ENCODE peak calls at places on chromosomes 3 and 15, in seven cellular contexts. R is Peyer's patch, T is GM12891, B is upper lobe of left lung, G is body of pancreas, F is NB4, A is tibial nerve. Q is an unnamed sample.

GRCh38 chr15:100241572-100242479 is 99.9 kb downstream of the ADAMTS17 start:
- DNase-seq in A (peak; percentile 24), F (peak; percentile 62), R (no peak), T (no peak), B (no peak), G (no peak), Q (no peak)

GRCh38 chr3:4426261-4426781 is 40.7 kb downstream of the SUMF1 start:
- DNase-seq in R (no peak), B (no peak), G (no peak), A (no peak), F (no peak), T (no peak), Q (no peak)

GRCh38 chr3:129615751-129616281 is 9.3 kb upstream of the PLXND1 start:
- DNase-seq in F (no peak), G (no peak), A (no peak), B (peak; percentile 61), T (no peak), R (no peak), Q (no peak)

GRCh38 chr15:67126551-67127333 is 61.3 kb downstream of the SMAD3 start:
- DNase-seq in F (no peak), B (peak; percentile 15), R (no peak), G (peak; percentile 47), A (no peak), T (no peak), Q (no peak)

GRCh38 chr3:134874737-134875413 is 79.8 kb downstream of the EPHB1 start:
- DNase-seq in R (no peak), B (no peak), G (no peak), A (no peak), T (no peak), F (no peak), Q (no peak)

GRCh38 chr15:80940331-80940730 is 49.3 kb downstream of the MESD start:
- DNase-seq in B (no peak), T (no peak), R (no peak), A (no peak), G (no peak), F (no peak), Q (no peak)

GRCh38 chr15:64443016-64443415 is 17.4 kb upstream of the ZNF609 start:
- DNase-seq in F (no peak), T (no peak), G (no peak), B (no peak), A (no peak), R (no peak), Q (no peak)

GRCh38 chr3:141385386-141386079 is 17.2 kb downstream of the ZBTB38 start:
- DNase-seq in R (no peak), G (no peak), A (no peak), B (no peak), T (no peak), F (no peak), Q (no peak)

GRCh38 chr15:74381481-74381880 is 14.0 kb upstream of the CYP11A1 start:
- DNase-seq in R (no peak), B (no peak), T (no peak), G (no peak), F (no peak), A (no peak), Q (no peak)

GRCh38 chr15:68786753-68787152 is 33.9 kb downstream of the ANP32A start:
- DNase-seq in A (no peak), R (no peak), B (no peak), G (no peak), F (no peak), T (no peak), Q (no peak)

GRCh38 chr15:52162260-52162659 is 28.9 kb downstream of the GNB5 start:
- DNase-seq in T (no peak), A (no peak), R (no peak), B (no peak), G (no peak), F (no peak), Q (no peak)

GRCh38 chr15:45637552-45638033 is 2.8 kb downstream of the SQOR start:
- DNase-seq in R (peak; percentile 53), G (peak; percentile 59), B (peak; percentile 63), T (peak; percentile 53), F (peak; percentile 92), A (no peak), Q (no peak)

GRCh38 chr15:33565099-33565498 is 254.3 kb downstream of the RYR3 start:
- DNase-seq in R (no peak), A (no peak), G (no peak), F (no peak), B (no peak), T (no peak), Q (no peak)

GRCh38 chr3:63654931-63655330 is 2.5 kb downstream of the SNTN start:
- DNase-seq in A (no peak), B (no peak), R (no peak), T (no peak), G (no peak), F (no peak), Q (no peak)

GRCh38 chr15:80654299-80654698 is 40.8 kb upstream of the ABHD17C start:
- DNase-seq in B (no peak), R (no peak), G (no peak), A (no peak), F (no peak), T (no peak), Q (no peak)

GRCh38 chr3:126542340-126543241 is 16.1 kb downstream of the C3orf22 start:
- DNase-seq in A (peak; percentile 8), F (no peak), B (peak; percentile 15), G (peak; percentile 9), T (no peak), R (peak; percentile 6), Q (no peak)

GRCh38 chr15:90918835-90919234 is 13.5 kb downstream of the HDDC3 start:
- DNase-seq in G (no peak), F (no peak), T (no peak), B (no peak), A (no peak), R (no peak), Q (no peak)

GRCh38 chr3:162729686-162730085 is 1233.1 kb downstream of the OTOL1 start:
- DNase-seq in F (no peak), R (no peak), T (no peak), B (no peak), G (no peak), A (no peak), Q (no peak)

GRCh38 chr3:160810360-160810759 is 54.3 kb downstream of the PPM1L start:
- DNase-seq in F (no peak), T (no peak), A (no peak), G (no peak), B (no peak), R (no peak), Q (no peak)

GRCh38 chr3:159766563-159767185 is 222.0 kb upstream of the IL12A start:
- DNase-seq in R (no peak), B (no peak), G (no peak), F (no peak), T (no peak), A (no peak), Q (peak; percentile 38)
- TF ChIP-seq POLR2A in R (no peak), B (no peak), G (no peak), F (no peak), T (no peak), A (no peak), Q (no peak)

GRCh38 chr15:101258238-101259144 is 6.6 kb upstream of the CHSY1 start:
- DNase-seq in B (peak; percentile 58), T (no peak), A (no peak), F (peak; percentile 83), R (peak; percentile 49), G (peak; percentile 70), Q (no peak)

GRCh38 chr15:101254157-101255065 is 2.6 kb upstream of the CHSY1 start:
- DNase-seq in T (no peak), R (no peak), B (no peak), A (no peak), G (no peak), F (no peak), Q (no peak)

GRCh38 chr15:101255066-101255415 is 3.2 kb upstream of the CHSY1 start:
- DNase-seq in F (no peak), G (no peak), R (no peak), T (no peak), A (no peak), B (no peak), Q (no peak)

GRCh38 chr15:101256756-101257155 is 4.9 kb upstream of the CHSY1 start:
- DNase-seq in F (peak; percentile 56), G (no peak), A (no peak), R (no peak), T (no peak), B (no peak), Q (no peak)

DNA sequence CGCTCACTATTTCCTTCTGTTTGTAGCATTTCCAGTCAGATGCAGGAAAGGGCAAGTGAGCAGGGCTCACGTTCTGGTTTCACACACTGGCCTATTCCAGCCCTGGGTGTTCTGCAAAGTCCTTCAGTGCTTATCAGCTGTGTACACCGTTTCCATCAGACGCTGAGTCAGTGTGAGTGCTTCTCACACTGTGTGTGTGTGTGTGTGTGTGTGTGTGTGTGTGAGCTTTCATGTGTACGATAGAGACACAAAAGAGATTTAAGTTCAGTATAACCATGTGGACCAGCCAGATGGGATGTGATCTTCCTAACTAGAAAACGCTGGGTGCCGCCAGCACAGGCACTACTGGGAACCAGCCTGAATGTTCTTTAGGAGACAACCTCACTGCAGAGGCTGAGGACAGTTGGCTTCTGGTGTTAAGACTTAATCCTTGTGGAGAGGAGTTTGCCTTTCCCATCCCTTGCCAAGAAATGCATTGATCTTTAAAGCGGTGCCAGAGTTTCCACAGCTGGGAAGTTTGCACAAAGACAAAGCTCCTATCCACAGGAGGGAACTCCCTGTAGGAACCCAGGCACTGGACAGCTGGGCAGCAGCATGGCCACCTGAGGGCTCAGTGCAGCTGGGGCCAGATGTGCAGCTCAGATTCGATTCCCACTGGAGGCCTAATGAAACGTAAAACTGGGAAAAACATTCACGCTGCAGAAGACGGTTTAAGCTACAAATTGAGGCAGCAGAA is 3.9 kb upstream of the CHSY1 start:
- DNase-seq in R (no peak), A (no peak), T (no peak), G (no peak), B (no peak), F (no peak), Q (no peak)
- TF ChIP-seq POLR2A in R (no peak), A (no peak), T (no peak), G (no peak), B (no peak), F (no peak), Q (no peak)

DNA sequence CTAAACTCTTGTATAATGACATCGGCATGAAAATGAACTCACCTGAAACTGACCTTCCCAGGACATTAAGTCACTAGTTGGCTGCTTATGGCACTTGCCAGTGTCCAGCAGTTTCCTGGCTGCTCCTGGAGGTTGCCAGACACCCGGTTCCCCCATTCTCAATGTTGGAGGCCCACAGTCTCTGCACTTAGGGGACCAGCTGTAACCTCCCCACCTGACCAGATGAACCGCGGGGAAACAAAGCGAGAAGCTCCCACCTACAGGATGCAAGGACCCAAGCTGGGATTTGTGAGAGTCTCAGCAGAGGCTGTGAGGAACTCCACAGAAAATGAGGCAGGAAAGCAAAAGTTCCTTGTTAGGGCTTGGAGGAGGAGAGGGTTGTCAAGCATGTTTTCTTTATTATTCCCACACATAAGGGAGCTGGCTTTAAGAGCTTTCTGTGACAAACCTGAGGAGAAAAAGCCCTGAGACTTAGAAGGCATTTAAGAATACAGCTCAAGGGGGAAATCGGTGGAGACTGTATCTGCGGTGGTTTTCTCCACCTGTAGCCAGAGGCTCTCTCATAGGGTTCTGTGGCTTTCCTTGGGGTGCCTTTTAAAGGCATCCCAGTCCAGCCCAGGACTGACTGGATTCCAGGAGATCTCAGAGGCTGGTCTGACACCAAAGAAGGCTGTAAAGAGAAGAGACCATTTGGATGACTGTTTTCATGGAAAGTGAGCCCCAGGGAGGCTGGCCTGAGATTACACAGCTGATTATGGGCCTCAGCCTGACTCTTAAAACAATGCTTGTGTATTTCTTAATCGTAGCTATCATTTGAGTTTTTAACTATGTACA is 4.6 kb downstream of the TPM1 start:
- DNase-seq in T (no peak), R (no peak), F (no peak), B (no peak), A (no peak), G (no peak), Q (no peak)
- TF ChIP-seq POLR2A in T (no peak), R (no peak), F (no peak), B (no peak), A (no peak), G (no peak), Q (no peak)

GRCh38 chr3:101675709-101676218 is 1.2 kb downstream of the ZBTB11 start:
- DNase-seq in R (peak; percentile 41), G (peak; percentile 55), F (no peak), A (no peak), B (peak; percentile 31), T (no peak), Q (no peak)
- TF ChIP-seq POLR2A in R (no peak), G (no peak), F (no peak), A (no peak), B (no peak), T (peak; percentile 58), Q (no peak)

Q was measured in H54.